ENCODE peak calls at places on chromosome 5, in five cellular contexts. F, J, R, W and X are unnamed samples.

GRCh38 chr5:59003124-59003523 is 420.2 kb downstream of the RAB3C start:
- DNase-seq in F (no peak), J (no peak), R (no peak), W (no peak), X (no peak)

GRCh38 chr5:51028394-51028793 is 354.9 kb upstream of the ISL1 start:
- DNase-seq in F (no peak), J (no peak), R (no peak), W (no peak), X (no peak)

GRCh38 chr5:72486371-72486770 is 20.8 kb downstream of the ZNF366 start:
- DNase-seq in F (no peak), J (no peak), R (no peak), W (no peak), X (no peak)

GRCh38 chr5:92580814-92581213 is 1000.2 kb downstream of the NR2F1-AS1 start:
- DNase-seq in F (no peak), J (no peak), R (no peak), W (no peak), X (no peak)

GRCh38 chr5:153824909-153825308 is 213.8 kb downstream of the FAM114A2 start:
- DNase-seq in F (no peak), J (no peak), R (peak), W (peak), X (no peak)

GRCh38 chr5:65076251-65076869 is 307.6 kb downstream of the CWC27 start:
- DNase-seq in F (no peak), J (peak), R (peak), W (peak), X (peak)

GRCh38 chr5:74865799-74866652 is at the start of gene FAM169A:
- DNase-seq in F (no peak), J (no peak), R (peak), W (peak), X (no peak)

GRCh38 chr5:84709075-84709474 is 324.4 kb upstream of the EDIL3 start:
- DNase-seq in F (no peak), J (no peak), R (no peak), W (no peak), X (no peak)

GRCh38 chr5:118076490-118076889 is 911.9 kb downstream of the DTWD2 start:
- DNase-seq in F (no peak), J (no peak), R (no peak), W (no peak), X (no peak)

GRCh38 chr5:66440202-66440680 is 156.0 kb upstream of the MAST4 start:
- DNase-seq in F (no peak), J (no peak), R (no peak), W (no peak), X (no peak)

DNA sequence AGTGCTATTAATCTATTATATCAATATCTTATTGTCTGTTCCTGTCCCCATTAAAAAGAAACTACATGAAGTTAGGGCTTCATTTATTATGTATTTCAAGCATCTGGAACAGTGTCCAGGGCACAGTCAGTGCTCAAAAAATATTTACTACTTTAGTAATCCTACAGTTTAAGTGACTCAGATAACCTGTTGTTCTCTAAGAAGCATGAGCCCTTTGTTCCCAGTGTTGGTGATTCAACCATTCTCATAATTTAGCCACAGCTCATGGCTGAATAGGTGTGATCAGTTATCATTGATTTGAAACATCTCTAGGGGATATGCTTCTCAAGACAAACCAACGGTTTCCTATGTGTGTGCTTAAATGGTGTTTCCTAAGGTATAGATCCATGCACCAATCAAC is 292.7 kb downstream of the TMEM167A start:
- DNase-seq in F (no peak), J (no peak), R (no peak), W (no peak), X (no peak)
- TF ChIP-seq CREB1 in F (no peak), J (no peak), R (no peak), W (no peak), X (no peak)

DNA sequence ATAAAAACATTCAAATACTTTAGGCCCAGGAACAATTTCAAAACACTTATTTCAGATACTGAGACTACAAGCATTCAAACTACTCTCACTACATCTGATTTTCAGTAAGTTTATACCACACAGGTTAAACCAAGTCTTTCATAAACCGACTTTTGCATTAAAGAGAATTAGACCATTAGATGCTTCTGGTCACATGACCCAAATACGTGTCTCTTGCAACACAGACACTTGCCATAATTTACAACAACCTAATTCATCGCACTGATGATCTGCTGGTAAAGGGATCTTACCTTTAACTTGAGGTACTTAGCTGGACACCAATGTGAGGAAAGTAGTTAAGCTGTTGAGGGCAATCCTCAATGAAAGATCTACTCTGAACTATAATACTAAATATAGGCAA is 3.2 kb downstream of the HNRNPH1 start:
- DNase-seq in F (no peak), J (no peak), R (no peak), W (no peak), X (no peak)
- TF ChIP-seq ATF3 in F (no peak), J (no peak), R (no peak), W (no peak), X (no peak)

DNA sequence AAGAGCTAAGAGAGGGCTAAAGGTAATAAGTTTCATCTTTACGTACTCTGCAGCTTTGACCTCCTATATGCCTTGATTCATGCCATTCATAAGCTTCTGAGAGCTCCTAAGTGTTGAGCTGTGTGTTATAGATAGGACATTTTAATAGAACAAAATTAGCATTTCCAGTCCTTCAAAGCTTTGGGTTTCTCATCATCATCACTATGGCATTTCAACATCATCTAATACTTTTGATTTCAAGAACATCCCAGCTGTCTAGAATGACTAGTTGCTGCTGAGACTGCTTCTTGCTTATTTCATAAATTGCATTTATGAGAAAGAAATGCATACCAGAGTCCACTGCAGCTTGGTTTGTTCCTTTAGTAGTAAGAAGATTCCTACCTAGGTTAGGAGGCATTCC is 201.7 kb downstream of the SGCD start:
- DNase-seq in F (no peak), J (no peak), R (no peak), W (no peak), X (no peak)
- TF ChIP-seq CREB1 in F (no peak), J (no peak), R (no peak), W (no peak), X (no peak)

GRCh38 chr5:173926359-173926758 is 38.2 kb downstream of the CPEB4 start:
- DNase-seq in F (no peak), J (no peak), R (no peak), W (no peak), X (no peak)
- TF ChIP-seq ATF3 in F (no peak), J (no peak), R (no peak), W (no peak), X (no peak)

DNA sequence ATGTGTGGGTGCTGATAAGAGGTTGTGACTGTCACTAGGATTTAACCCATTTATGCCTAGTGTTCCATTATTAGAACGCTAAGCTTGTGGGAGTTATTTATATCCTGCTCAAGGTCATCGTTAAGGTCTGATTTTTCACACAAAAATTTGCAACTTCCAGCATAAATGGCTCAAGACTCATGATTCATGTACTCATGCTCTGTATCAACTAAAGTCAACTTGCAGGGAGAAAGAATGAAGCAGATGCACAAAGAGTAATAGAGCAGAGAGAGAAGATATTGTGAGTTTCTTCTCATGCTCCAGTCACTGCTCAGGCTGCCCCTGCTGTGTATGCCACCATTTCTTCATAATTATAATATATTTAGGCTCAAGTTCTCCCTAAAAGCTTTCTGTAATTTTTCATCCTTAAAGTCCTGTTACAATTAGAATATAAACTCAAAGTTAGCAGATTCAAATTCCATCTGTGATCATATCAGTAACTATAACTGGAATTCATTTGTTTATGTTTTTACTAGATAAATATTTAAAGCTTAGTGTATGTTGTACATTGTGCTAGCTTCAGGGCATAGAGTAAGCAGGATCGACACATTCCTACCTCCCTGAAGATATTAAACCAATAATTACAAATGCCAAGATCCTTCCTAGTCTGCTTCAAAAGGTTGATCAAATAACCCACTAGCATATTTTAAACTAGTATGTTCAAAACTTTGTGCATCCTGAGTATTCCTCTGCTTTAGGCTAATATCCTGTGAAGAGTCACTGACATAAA is 136.7 kb downstream of the NUDT12 start:
- DNase-seq in F (no peak), J (no peak), R (no peak), W (no peak), X (no peak)
- TF ChIP-seq CREB1 in F (no peak), J (no peak), R (no peak), W (no peak), X (no peak)

GRCh38 chr5:151896041-151896691 is 28.5 kb downstream of the GLRA1 start:
- DNase-seq in F (no peak), J (no peak), R (no peak), W (no peak), X (no peak)
- TF ChIP-seq ATF3 in F (no peak), J (no peak), R (no peak), W (no peak), X (no peak)

GRCh38 chr5:143235423-143235822 is 168.1 kb downstream of the NR3C1 start:
- DNase-seq in F (no peak), J (no peak), R (no peak), W (no peak), X (no peak)
- TF ChIP-seq CREB1 in F (no peak), J (no peak), R (no peak), W (no peak), X (no peak)

GRCh38 chr5:27434335-27434734 is 395.9 kb upstream of the CDH9 start:
- DNase-seq in F (no peak), J (no peak), R (no peak), W (no peak), X (no peak)

DNA sequence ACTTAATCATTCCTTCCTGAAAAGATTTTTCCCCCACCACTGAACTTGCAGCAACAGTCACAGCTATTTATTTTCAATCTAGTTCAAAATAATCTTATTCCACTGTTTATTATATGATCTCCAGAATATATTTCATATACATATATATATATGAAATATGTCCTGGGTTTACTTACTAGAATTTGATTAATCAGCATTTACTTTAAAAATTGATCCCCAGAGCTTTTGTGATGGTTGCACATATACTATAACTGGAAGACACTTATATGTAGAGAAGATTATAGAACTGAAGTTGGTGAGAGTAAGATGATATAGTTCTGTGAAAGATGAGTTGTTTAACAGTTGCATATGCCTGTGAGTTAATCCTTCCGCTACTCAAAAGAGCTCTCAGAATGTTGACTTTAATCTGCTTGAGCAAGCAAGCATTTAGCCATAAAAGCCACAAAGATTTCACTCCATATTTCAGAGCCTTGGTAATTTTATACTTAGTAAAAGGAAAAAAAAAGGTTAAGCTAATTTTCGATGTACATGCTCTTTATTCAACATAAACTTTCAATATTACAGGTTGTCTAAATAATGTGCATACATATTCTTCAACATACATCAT is 399.3 kb upstream of the CDH9 start:
- DNase-seq in F (no peak), J (no peak), R (no peak), W (no peak), X (no peak)
- TF ChIP-seq ATF3 in F (no peak), J (no peak), R (no peak), W (no peak), X (no peak)

DNA sequence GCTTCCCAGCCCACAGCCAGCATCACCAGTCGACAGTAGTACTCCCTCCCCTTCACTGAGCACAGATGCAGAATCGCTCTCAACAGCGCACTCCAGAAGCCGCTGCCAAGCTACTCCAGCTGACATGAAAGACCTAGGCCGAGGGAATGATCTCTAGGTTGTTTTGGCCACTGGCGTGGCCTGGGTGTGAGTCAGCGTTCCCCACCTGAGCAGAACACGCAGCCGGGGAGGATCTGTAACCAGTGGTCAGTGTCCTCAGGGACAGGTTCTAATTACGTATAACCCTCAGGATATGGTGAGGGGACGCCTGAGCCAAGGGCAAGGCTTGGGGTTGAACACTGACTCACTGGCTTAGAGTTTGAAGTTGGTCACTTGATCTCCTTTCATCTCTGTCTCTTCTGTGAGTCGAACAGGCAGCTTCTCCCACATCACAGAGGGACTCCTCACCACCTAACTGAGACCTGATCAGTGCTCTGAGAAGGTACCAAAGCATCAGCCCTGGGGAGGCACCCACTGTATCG is 76.9 kb upstream of the IL17B start:
- DNase-seq in F (no peak), J (peak), R (no peak), W (no peak), X (peak)
- TF ChIP-seq CREB1 in F (no peak), J (no peak), R (no peak), W (no peak), X (peak)

DNA sequence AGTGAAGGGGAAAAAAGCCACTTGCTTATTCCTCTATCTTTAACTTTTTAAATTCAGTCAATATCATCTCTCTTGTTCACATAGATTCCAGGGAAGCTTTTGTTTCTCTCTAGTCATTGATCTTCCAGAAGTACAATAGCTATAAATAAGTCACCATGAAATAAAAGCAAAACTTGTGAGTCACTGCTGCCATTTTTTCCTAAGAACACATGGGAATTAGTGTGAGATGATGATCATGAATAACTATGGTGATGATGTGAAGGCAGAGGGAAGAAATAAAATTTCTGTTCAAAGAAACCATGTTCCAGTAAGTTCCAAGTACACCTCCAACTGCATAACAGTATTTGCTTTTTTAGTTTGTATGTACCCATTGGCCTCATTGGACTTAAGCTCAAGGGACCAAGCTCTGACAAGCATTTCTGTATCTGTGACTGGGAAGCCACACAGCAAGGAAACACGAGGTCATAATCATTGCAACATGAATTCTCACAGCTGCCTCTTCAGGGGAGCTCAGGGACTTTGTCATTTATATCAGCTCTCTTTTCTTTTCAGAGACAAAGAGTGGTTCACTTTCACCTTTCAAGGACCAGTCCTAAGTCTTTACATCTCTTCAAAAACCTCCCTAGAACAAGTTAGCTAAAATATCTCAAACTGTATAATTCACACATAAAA is 58.8 kb downstream of the ADAMTS12 start:
- DNase-seq in F (no peak), J (no peak), R (no peak), W (no peak), X (no peak)
- TF ChIP-seq ATF3 in F (no peak), J (no peak), R (no peak), W (no peak), X (no peak)